ENCODE peak calls at places on chromosomes 7 and 10, in ten cellular contexts. C, T, J, G, R, Q, L, U, M and K are unnamed samples.

GRCh38 chr10:24303522-24304310 is 94.8 kb downstream of the KIAA1217 start:
- DNase-seq in L (no peak), R (no peak), G (no peak), C (no peak), T (no peak), J (no peak), U (no peak), M (peak), Q (no peak), K (no peak)

GRCh38 chr10:23525406-23525805 is 86.5 kb downstream of the OTUD1 start:
- DNase-seq in U (no peak), M (peak), Q (no peak), L (peak), J (peak), C (no peak), R (peak), T (peak), G (no peak), K (peak)

GRCh38 chr10:122419890-122420623 is 34.4 kb upstream of the ARMS2 start:
- DNase-seq in J (no peak), M (peak), U (no peak), T (no peak), Q (no peak), C (peak), G (no peak), L (no peak), R (no peak), K (no peak)

GRCh38 chr7:131897016-131897789 is 340.8 kb upstream of the PODXL start:
- DNase-seq in J (no peak), R (peak), C (peak), L (no peak), G (no peak), Q (no peak), M (peak), T (no peak), U (no peak), K (peak)

GRCh38 chr10:91032614-91033248 is 111.8 kb upstream of the ANKRD1 start:
- DNase-seq in J (no peak), M (peak), U (no peak), T (no peak), Q (no peak), R (no peak), C (peak), L (peak), G (no peak), K (peak)

GRCh38 chr10:454860-455259 is 234.6 kb downstream of the DIP2C start:
- DNase-seq in Q (no peak), T (no peak), C (peak), R (peak), J (no peak), L (no peak), G (no peak), M (peak), U (no peak), K (peak)

GRCh38 chr7:27633062-27633461 is 29.6 kb downstream of the HIBADH start:
- DNase-seq in L (no peak), J (no peak), R (no peak), G (no peak), C (no peak), M (no peak), U (no peak), T (no peak), Q (no peak), K (no peak)

GRCh38 chr7:31314781-31315180 is 25.7 kb downstream of the NEUROD6 start:
- DNase-seq in R (no peak), T (no peak), M (no peak), G (no peak), U (no peak), Q (no peak), C (no peak), J (no peak), L (no peak), K (no peak)

GRCh38 chr7:50656141-50656895 is 91.1 kb upstream of the DDC start:
- DNase-seq in C (peak), L (peak), Q (no peak), M (no peak), G (no peak), T (no peak), J (no peak), R (no peak), U (no peak), K (no peak)